ENCODE peak calls at places on chromosomes 13 and 19, in four cellular contexts. A, X, I and O are unnamed samples.

GRCh38 chr13:82803341-82803740 is 1078.9 kb downstream of the SLITRK1 start:
- DNase-seq in A (no peak), X (no peak), I (no peak), O (no peak)

GRCh38 chr13:100106005-100106404 is 17.1 kb downstream of the PCCA start:
- DNase-seq in A (peak), X (no peak), I (no peak), O (no peak)

GRCh38 chr13:22082030-22082429 is 411.2 kb downstream of the FGF9 start:
- DNase-seq in A (no peak), X (no peak), I (no peak), O (no peak)

GRCh38 chr19:35715981-35716734 is 1.6 kb upstream of the KMT2B start:
- DNase-seq in X (peak), I (no peak), A (peak), O (no peak)

GRCh38 chr19:16208847-16209246 is 11.1 kb downstream of the AP1M1 start:
- DNase-seq in A (no peak), I (no peak), X (no peak), O (no peak)

GRCh38 chr13:110228936-110229904 is 77.7 kb downstream of the COL4A1 start:
- DNase-seq in A (no peak), I (no peak), X (no peak), O (no peak)

GRCh38 chr19:55901369-55902079 is 30.6 kb downstream of the NLRP13 start:
- DNase-seq in I (no peak), A (no peak), X (no peak), O (no peak)

GRCh38 chr13:28031220-28031903 is 42.9 kb upstream of the URAD start:
- DNase-seq in I (no peak), A (no peak), X (no peak), O (no peak)

GRCh38 chr19:33998302-33998701 is 174.0 kb upstream of the LSM14A start:
- DNase-seq in I (no peak), X (peak), A (no peak), O (no peak)

GRCh38 chr13:109787135-109787954 is 962 bp upstream of the IRS2 start:
- DNase-seq in I (no peak), A (peak), X (no peak), O (no peak)

GRCh38 chr13:67064920-67065319 is 165.2 kb downstream of the PCDH9 start:
- DNase-seq in X (no peak), I (no peak), A (no peak), O (no peak)

GRCh38 chr19:54928299-54928698 is 19.0 kb downstream of the NLRP7 start:
- DNase-seq in X (no peak), A (no peak), I (no peak), O (peak)

GRCh38 chr19:6059396-6059947 is 50.8 kb downstream of the RFX2 start:
- DNase-seq in X (no peak), A (no peak), I (no peak), O (no peak)

GRCh38 chr19:57648336-57649003 is 15.5 kb downstream of the ZNF211 start:
- DNase-seq in A (no peak), X (no peak), I (no peak), O (no peak)

GRCh38 chr13:112781881-112782361 is 92.1 kb downstream of the ATP11A start:
- DNase-seq in I (no peak), X (no peak), A (no peak), O (no peak)

GRCh38 chr19:1284979-1285736 is 515 bp upstream of the EFNA2 start:
- DNase-seq in I (no peak), X (no peak), A (no peak), O (no peak)

GRCh38 chr19:42024622-42025111 is 30.6 kb upstream of the ATP1A3 start:
- DNase-seq in X (no peak), I (no peak), A (peak), O (no peak)

GRCh38 chr19:29966594-29967249 is 24.7 kb downstream of the URI1 start:
- DNase-seq in A (peak), I (no peak), X (no peak), O (no peak)

GRCh38 chr19:51338563-51339312 is 3.2 kb downstream of the VSIG10L start:
- DNase-seq in X (peak), I (peak), A (peak), O (peak)

GRCh38 chr13:70732611-70733010 is 624.4 kb upstream of the KLHL1 start:
- DNase-seq in A (no peak), X (no peak), I (no peak), O (no peak)

GRCh38 chr19:2449019-2449418 is 7.7 kb downstream of the LMNB2 start:
- DNase-seq in I (no peak), X (no peak), A (no peak), O (no peak)

GRCh38 chr13:112905990-112906641 is 62.9 kb upstream of the MCF2L start:
- DNase-seq in A (no peak), I (no peak), X (no peak), O (no peak)

GRCh38 chr19:8340341-8341096 is 2.5 kb downstream of the KANK3 start:
- DNase-seq in A (no peak), X (no peak), I (no peak), O (no peak)

GRCh38 chr13:99805361-99805760 is 166.2 kb downstream of the ZIC5 start:
- DNase-seq in A (no peak), X (no peak), I (no peak), O (no peak)

GRCh38 chr13:35923347-35923746 is 207.8 kb downstream of the DCLK1 start:
- DNase-seq in A (peak), I (no peak), X (peak), O (peak)

GRCh38 chr19:44356383-44357111 is at the start of gene ZNF112:
- DNase-seq in X (peak), A (peak), I (peak), O (peak)

GRCh38 chr13:28753208-28753892 is 34.6 kb upstream of the SLC46A3 start:
- DNase-seq in I (no peak), X (peak), A (peak), O (peak)

GRCh38 chr19:15274477-15274876 is 42.2 kb upstream of the EPHX3 start:
- DNase-seq in I (no peak), X (no peak), A (no peak), O (no peak)

GRCh38 chr19:1265611-1266115 is 3.5 kb upstream of the CIRBP start:
- DNase-seq in A (peak), I (no peak), X (peak), O (no peak)

GRCh38 chr13:84192125-84192524 is 309.9 kb upstream of the SLITRK1 start:
- DNase-seq in X (no peak), I (no peak), A (peak), O (no peak)

GRCh38 chr13:78015782-78016181 is 97.2 kb upstream of the EDNRB start:
- DNase-seq in A (no peak), I (no peak), X (no peak), O (no peak)
- TF ChIP-seq CEBPB in A (no peak), I (no peak), X (no peak), O (no peak)

GRCh38 chr19:17522988-17523872 is 11.8 kb downstream of the PGLS start:
- DNase-seq in X (no peak), I (peak), A (no peak), O (no peak)
- TF ChIP-seq CEBPB in X (no peak), I (no peak), A (no peak), O (no peak)

GRCh38 chr13:98172570-98173405 is 4.3 kb downstream of the RNF113B start:
- DNase-seq in A (peak), X (no peak), I (no peak), O (no peak)
- TF ChIP-seq CEBPB in A (no peak), X (no peak), I (no peak), O (no peak)

GRCh38 chr19:49489601-49490167 is 2.3 kb downstream of the RPL13A start:
- DNase-seq in A (no peak), X (no peak), I (no peak), O (no peak)
- TF ChIP-seq CEBPB in A (no peak), X (no peak), I (no peak), O (no peak)

DNA sequence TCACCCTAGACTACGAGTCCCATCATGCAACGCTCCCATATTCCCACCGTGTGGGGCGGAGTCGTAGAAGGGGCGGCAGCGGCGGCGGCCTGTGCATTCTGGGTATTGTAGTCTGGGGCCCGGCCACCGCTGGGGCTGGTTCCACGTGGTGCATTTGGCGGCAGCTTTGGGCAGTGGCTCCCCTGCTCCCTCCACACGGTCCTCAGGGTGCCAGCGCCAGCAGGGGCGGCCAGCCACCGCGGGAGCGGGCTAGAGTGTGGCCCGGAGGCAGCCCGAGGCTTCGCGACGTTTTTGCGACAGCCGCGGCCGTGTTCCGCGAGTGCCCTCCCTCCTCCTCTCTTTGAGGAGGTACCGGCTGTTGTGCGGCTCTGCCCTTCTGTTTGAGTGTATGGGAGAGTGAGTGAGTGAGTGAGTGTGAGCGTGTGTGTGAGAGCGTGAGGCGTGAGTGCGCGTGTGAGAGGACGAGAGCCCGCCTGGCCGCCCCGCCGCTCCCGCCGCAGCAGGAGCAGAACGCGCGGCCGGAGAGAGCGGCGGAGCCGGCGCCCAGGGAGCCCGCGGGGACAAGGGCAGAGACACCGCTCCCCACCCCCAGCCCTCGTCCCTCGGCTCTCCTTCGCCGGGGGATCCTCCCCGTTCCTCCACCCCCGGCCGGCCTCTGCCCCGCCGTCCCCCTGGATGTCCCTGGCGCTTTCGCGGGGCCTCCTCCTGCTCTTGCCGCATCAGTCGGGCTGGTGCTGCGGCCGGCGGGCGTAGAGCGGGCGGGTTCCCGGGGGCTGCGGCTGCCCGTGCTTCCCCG is at the start of gene CDK8:
- DNase-seq in A (peak), X (peak), I (peak), O (peak)
- TF ChIP-seq CEBPB in A (no peak), X (no peak), I (no peak), O (no peak)

GRCh38 chr13:41554180-41554579 is 96.8 kb downstream of the RGCC start:
- DNase-seq in A (no peak), I (no peak), X (no peak), O (no peak)
- TF ChIP-seq CEBPB in A (no peak), I (no peak), X (no peak), O (no peak)